ENCODE peak calls at places on chromosomes 2 and 18, in six cellular contexts. K is Calu3, E is RWPE1, S is fibroblast of pulmonary artery, H is pancreas, I is HFFc6. Y is an unnamed sample.

GRCh38 chr2:41698787-41699422 is 348.9 kb upstream of the PKDCC start:
- DNase-seq in I (no peak), K (peak), E (no peak), H (peak), S (peak), Y (no peak)

GRCh38 chr2:159201321-159202063 is 85.0 kb downstream of the WDSUB1 start:
- DNase-seq in K (no peak), S (no peak), I (peak), H (no peak), E (no peak), Y (no peak)

GRCh38 chr2:236180831-236181453 is 12.8 kb upstream of the GBX2 start:
- DNase-seq in H (no peak), I (peak), E (peak), K (peak), S (peak), Y (peak)

GRCh38 chr2:73291461-73292315 is 1.7 kb downstream of the EGR4 start:
- DNase-seq in E (no peak), H (no peak), K (no peak), I (no peak), S (no peak), Y (no peak)

GRCh38 chr2:99821039-99821438 is 321.4 kb downstream of the AFF3 start:
- DNase-seq in H (no peak), E (no peak), I (no peak), K (no peak), S (no peak), Y (no peak)

GRCh38 chr2:139175510-139175909 is 395.3 kb upstream of the NXPH2 start:
- DNase-seq in S (no peak), I (no peak), H (no peak), E (no peak), K (no peak), Y (no peak)

GRCh38 chr2:57720728-57721627 is 325.6 kb upstream of the VRK2 start:
- DNase-seq in K (peak), E (peak), H (peak), I (peak), S (peak), Y (peak)

GRCh38 chr2:105903051-105903674 is 158.5 kb downstream of the NCK2 start:
- DNase-seq in S (no peak), I (no peak), H (no peak), E (no peak), K (no peak), Y (no peak)

GRCh38 chr18:43159091-43159490 is 43.6 kb upstream of the RIT2 start:
- DNase-seq in E (no peak), K (no peak), I (no peak), S (peak), H (no peak), Y (peak)

GRCh38 chr18:57863706-57864105 is 60.6 kb upstream of the ATP8B1 start:
- DNase-seq in E (no peak), H (no peak), K (no peak), I (no peak), S (no peak), Y (no peak)

GRCh38 chr2:120949027-120949956 is 213.6 kb downstream of the GLI2 start:
- DNase-seq in I (no peak), E (no peak), S (no peak), K (peak), H (peak), Y (peak)

GRCh38 chr2:28991021-28991420 is 9.9 kb downstream of the TOGARAM2 start:
- DNase-seq in S (peak), E (no peak), H (no peak), K (no peak), I (peak), Y (peak)

GRCh38 chr2:149141046-149141445 is 102.5 kb downstream of the LYPD6B start:
- DNase-seq in H (no peak), I (no peak), E (no peak), K (no peak), S (no peak), Y (no peak)

GRCh38 chr18:55884498-55884897 is 296.5 kb upstream of the TCF4 start:
- DNase-seq in I (no peak), H (no peak), K (no peak), E (no peak), S (no peak), Y (no peak)

GRCh38 chr2:193502363-193503035 is 1307.8 kb upstream of the TMEFF2 start:
- DNase-seq in S (peak), K (no peak), I (no peak), E (no peak), H (no peak), Y (no peak)

GRCh38 chr2:95295376-95295775 is 1.8 kb upstream of the KCNIP3 start:
- DNase-seq in E (no peak), S (no peak), I (no peak), H (no peak), K (no peak), Y (no peak)

GRCh38 chr2:131044078-131044756 is 49.0 kb downstream of the FAM168B start:
- DNase-seq in I (no peak), S (no peak), K (no peak), H (no peak), E (no peak), Y (no peak)

GRCh38 chr2:231761735-231762134 is 19.3 kb downstream of the PDE6D start:
- DNase-seq in E (no peak), H (no peak), S (no peak), I (no peak), K (no peak), Y (no peak)

GRCh38 chr2:45263147-45263546 is 253.9 kb upstream of the SIX2 start:
- DNase-seq in S (no peak), E (no peak), H (no peak), I (peak), K (peak), Y (no peak)

GRCh38 chr2:70680735-70681134 is 87.3 kb downstream of the ADD2 start:
- DNase-seq in H (no peak), I (no peak), E (no peak), S (no peak), K (no peak), Y (no peak)

GRCh38 chr18:903703-904102 is 968 bp upstream of the ADCYAP1 start:
- DNase-seq in H (peak), I (no peak), E (peak), S (peak), K (peak), Y (peak)

GRCh38 chr2:173064231-173064805 is 11.3 kb upstream of the MAP3K20 start:
- DNase-seq in S (no peak), I (no peak), H (no peak), E (no peak), K (no peak), Y (no peak)

GRCh38 chr18:47032945-47033344 is 2.5 kb downstream of the ELOA2 start:
- DNase-seq in K (no peak), S (no peak), I (no peak), H (no peak), E (no peak), Y (no peak)

GRCh38 chr18:75433098-75433497 is 5.6 kb upstream of the SMIM21 start:
- DNase-seq in H (no peak), I (no peak), K (no peak), E (no peak), S (no peak), Y (no peak)

GRCh38 chr18:12333650-12334279 is 25.7 kb downstream of the TUBB6 start:
- DNase-seq in E (no peak), H (no peak), S (no peak), I (no peak), K (no peak), Y (no peak)

GRCh38 chr2:229852565-229852964 is 69.2 kb downstream of the TRIP12 start:
- DNase-seq in K (no peak), E (no peak), H (no peak), S (peak), I (peak), Y (no peak)

GRCh38 chr18:36899289-36899688 is 70.4 kb downstream of the KIAA1328 start:
- DNase-seq in H (no peak), K (no peak), I (peak), E (no peak), S (peak), Y (peak)

GRCh38 chr2:140257692-140258300 is 1477.6 kb upstream of the NXPH2 start:
- DNase-seq in E (peak), K (no peak), I (no peak), H (no peak), S (peak), Y (no peak)

GRCh38 chr2:134253804-134254203 is at the start of gene MGAT5:
- DNase-seq in H (peak), K (no peak), I (no peak), E (no peak), S (peak), Y (peak)

GRCh38 chr2:73383036-73383435 is 2.6 kb upstream of the ALMS1 start:
- DNase-seq in I (no peak), K (no peak), S (no peak), H (no peak), E (no peak), Y (no peak)

GRCh38 chr18:31772699-31773098 is 12.0 kb upstream of the SLC25A52 start:
- DNase-seq in I (no peak), H (no peak), S (no peak), K (no peak), E (no peak), Y (no peak)

GRCh38 chr2:159362816-159363251 is 76.3 kb upstream of the WDSUB1 start:
- DNase-seq in E (no peak), K (peak), I (peak), S (peak), H (no peak), Y (peak)

GRCh38 chr2:96819101-96819875 is 3.2 kb downstream of the CNNM3 start:
- DNase-seq in E (no peak), S (no peak), H (peak), K (peak), I (no peak), Y (no peak)

GRCh38 chr2:101463885-101464653 is 10.8 kb downstream of the RFX8 start:
- DNase-seq in I (peak), S (peak), E (no peak), K (no peak), H (no peak), Y (peak)

GRCh38 chr2:54665436-54665856 is 58.0 kb upstream of the EML6 start:
- DNase-seq in I (peak), E (no peak), S (peak), H (no peak), K (peak), Y (peak)

GRCh38 chr18:46571756-46572155 is 85.3 kb downstream of the LOXHD1 start:
- DNase-seq in I (no peak), E (no peak), S (no peak), H (no peak), K (no peak), Y (no peak)

GRCh38 chr2:17758123-17758522 is 4.2 kb downstream of the GEN1 start:
- DNase-seq in K (no peak), S (no peak), E (no peak), I (no peak), H (no peak), Y (peak)

GRCh38 chr2:112582314-112582746 is 2.1 kb upstream of the CHCHD5 start:
- DNase-seq in S (peak), K (peak), E (peak), I (peak), H (no peak), Y (peak)

GRCh38 chr2:190023860-190024259 is 38.7 kb downstream of the MSTN start:
- DNase-seq in I (peak), K (peak), S (peak), E (peak), H (no peak), Y (peak)
- TF ChIP-seq CTCF in I (peak), K (peak), S (peak), E (peak), H (no peak), Y (peak)

DNA sequence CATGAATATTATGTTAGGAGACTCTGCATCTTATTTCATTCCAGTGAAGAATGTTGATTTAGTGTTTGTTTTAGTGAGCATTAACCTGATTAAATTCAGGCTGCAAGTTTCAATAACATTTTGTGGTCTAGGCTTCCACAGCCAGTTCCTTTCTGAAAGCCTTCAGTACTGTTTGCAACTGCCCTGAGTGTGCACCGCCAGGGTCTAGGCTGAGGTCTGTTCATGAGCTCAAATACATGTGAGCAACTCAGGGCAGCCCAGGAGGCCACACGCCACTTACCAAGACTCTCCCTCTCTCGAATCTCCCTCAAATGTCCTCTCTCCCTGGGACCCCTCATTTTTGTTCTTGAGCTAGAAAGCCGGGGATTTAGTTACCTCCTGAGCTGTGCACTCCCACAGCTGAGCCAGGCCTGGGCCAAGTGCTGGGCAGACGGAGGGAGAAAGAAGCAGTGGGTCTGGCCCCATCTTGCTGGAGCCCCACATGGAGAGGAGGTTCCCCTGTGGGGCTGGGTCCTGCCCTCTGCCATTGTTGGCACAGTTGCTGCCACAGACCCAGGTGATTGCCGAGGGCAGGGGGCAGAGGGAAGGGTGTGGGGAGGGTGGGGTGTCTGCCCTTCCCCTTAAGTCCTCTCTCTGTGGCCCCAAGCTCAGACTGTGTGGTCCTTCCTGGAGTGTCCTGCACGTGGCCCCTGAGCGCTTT is 146.0 kb downstream of the RTP5 start:
- DNase-seq in E (no peak), S (no peak), K (no peak), H (no peak), I (no peak), Y (no peak)
- TF ChIP-seq CTCF in E (no peak), S (no peak), K (no peak), H (no peak), I (no peak), Y (no peak)

DNA sequence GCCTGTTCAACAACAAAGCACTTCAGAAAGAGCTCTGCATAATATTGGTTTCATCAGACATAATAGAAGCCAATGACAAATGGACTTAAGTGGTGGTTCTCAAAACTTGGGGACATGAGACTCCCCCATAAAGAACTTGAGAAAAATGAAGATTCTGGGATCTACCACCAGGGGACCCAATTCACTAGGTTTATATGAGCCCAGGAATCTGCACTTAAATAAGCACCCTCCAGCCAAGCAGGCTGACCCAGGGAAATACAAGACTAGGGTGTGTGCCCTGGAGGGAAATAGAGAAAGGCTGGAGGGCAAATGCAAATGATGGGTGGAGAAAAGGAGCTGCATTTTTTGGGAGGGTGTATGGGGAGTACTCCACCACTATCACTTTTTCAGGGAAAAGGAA is 52.5 kb downstream of the SATB2 start:
- DNase-seq in K (no peak), H (no peak), E (no peak), S (peak), I (no peak), Y (peak)
- TF ChIP-seq CTCF in K (no peak), H (no peak), E (peak), S (peak), I (peak), Y (no peak)

DNA sequence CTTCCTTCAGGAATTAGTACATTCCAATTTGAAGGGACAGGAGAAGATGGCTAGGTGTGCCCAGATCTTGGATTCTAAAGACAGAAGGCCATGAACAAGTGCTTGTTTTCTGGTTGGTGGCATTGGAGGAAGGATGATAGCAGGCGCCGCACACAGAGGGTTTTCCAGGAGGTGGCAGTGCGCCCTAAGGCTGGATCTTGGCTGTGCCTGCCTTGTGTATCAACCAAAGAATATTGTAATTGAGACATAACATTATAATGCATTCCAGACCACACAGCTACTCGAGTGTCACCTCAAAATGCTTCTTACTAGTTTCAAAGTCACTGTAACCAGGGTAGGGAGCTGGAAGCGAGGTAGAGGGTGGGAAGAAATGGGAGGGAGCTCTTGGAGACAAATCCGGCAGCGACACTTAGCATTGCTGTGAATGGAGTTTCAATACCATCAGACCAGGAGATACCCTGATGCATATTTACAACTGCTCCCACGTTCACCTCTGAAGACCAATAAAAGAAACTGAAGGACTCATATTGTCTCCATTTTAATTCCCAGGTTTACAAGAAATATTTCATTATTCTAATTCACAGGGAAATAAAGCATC is 42.5 kb downstream of the CPO start:
- DNase-seq in S (peak), I (peak), H (peak), E (peak), K (peak), Y (peak)
- TF ChIP-seq CTCF in S (peak), I (peak), H (no peak), E (peak), K (peak), Y (peak)

GRCh38 chr2:226247289-226248275 is 552.0 kb downstream of the IRS1 start:
- DNase-seq in I (peak), S (peak), K (no peak), E (peak), H (no peak), Y (peak)
- TF ChIP-seq CTCF in I (peak), S (peak), K (no peak), E (no peak), H (no peak), Y (peak)

GRCh38 chr2:38448692-38449405 is 71.8 kb upstream of the ATL2 start:
- DNase-seq in E (no peak), K (no peak), H (no peak), I (no peak), S (no peak), Y (peak)

GRCh38 chr2:38443021-38443541 is 66.0 kb upstream of the ATL2 start:
- DNase-seq in I (no peak), H (no peak), E (no peak), S (peak), K (peak), Y (peak)

GRCh38 chr2:38444247-38444646 is 67.2 kb upstream of the ATL2 start:
- DNase-seq in S (no peak), I (no peak), K (no peak), H (no peak), E (peak), Y (peak)

GRCh38 chr2:38446972-38447561 is 70.0 kb upstream of the ATL2 start:
- DNase-seq in K (no peak), H (no peak), S (no peak), I (no peak), E (peak), Y (peak)

GRCh38 chr2:38446418-38446817 is 69.3 kb upstream of the ATL2 start:
- DNase-seq in E (no peak), K (no peak), I (no peak), H (no peak), S (peak), Y (no peak)
- TF ChIP-seq CTCF in E (no peak), K (no peak), I (no peak), H (no peak), S (peak), Y (no peak)

GRCh38 chr2:210072493-210072892 is 70.1 kb downstream of the RPE start:
- DNase-seq in I (no peak), H (no peak), K (no peak), E (no peak), S (no peak), Y (no peak)

DNA sequence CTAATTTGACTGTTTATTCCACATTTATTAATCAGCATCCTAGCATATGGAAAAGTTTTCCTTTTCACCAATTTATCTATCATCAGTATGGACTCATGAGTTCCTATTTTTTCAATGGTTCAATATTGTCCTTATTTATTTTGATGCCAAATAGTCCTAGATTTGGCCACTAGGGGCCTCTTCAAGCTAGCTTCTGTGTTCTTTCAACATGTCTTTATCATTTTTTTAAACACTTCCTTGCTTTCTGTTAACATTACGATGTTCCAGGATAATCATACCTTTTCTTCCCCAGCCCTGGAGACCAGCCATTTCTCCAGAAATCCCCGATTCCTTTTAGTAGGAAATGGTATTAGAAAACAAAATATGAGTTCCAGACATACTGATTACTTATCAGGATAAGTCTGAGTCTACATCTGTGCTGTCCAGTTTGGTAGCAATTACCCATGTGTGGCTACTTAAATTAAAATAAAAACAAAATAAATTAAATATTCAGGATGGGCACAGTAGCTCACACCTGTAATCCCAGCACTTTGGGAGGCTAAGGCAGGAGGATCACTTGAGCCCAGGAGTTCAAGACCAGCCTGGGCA is 70.6 kb downstream of the RPE start:
- DNase-seq in E (peak), S (peak), H (no peak), K (peak), I (peak), Y (peak)
- TF ChIP-seq CTCF in E (peak), S (peak), H (peak), K (peak), I (peak), Y (peak)

GRCh38 chr2:221908518-221908917 is 336.4 kb upstream of the EPHA4 start:
- DNase-seq in E (no peak), K (no peak), S (no peak), I (no peak), H (no peak), Y (no peak)
- TF ChIP-seq CTCF in E (no peak), K (no peak), S (no peak), I (no peak), H (no peak), Y (no peak)

Y was measured in MCF 10A.